ENCODE peak calls at places on chromosomes 2 and 18, in four cellular contexts. W is tibial artery, H is brain microvascular endothelial cell, B is neural progenitor cell. E is an unnamed sample.
A peak's percentile ranks its signal among the peaks of the same experiment; 100 is the strongest.

GRCh38 chr18:11112218-11112750 is 37.1 kb downstream of the PIEZO2 start:
- DNase-seq in W (no peak), H (peak; percentile 19), B (no peak), E (no peak)

GRCh38 chr2:41707790-41708451 is 339.9 kb upstream of the PKDCC start:
- DNase-seq in W (no peak), B (no peak), H (no peak), E (no peak)

GRCh38 chr2:31107588-31108300 is 30.5 kb downstream of the GALNT14 start:
- DNase-seq in H (peak; percentile 24), W (no peak), B (peak; percentile 41), E (no peak)

GRCh38 chr18:47397671-47398319 is 146.3 kb upstream of the SKOR2 start:
- DNase-seq in H (no peak), W (no peak), B (peak; percentile 52), E (no peak)

GRCh38 chr2:127104881-127105655 is 1.9 kb downstream of the BIN1 start:
- DNase-seq in B (peak; percentile 30), H (no peak), W (peak; percentile 60), E (no peak)

GRCh38 chr18:46591821-46592391 is 65.1 kb downstream of the LOXHD1 start:
- DNase-seq in B (peak; percentile 18), H (no peak), W (no peak), E (no peak)

GRCh38 chr2:196431957-196432356 is 207.6 kb upstream of the CCDC150 start:
- DNase-seq in B (peak; percentile 65), H (no peak), W (no peak), E (no peak)

GRCh38 chr2:53170463-53170862 is 597.1 kb upstream of the CHAC2 start:
- DNase-seq in B (no peak), H (no peak), W (no peak), E (no peak)

GRCh38 chr18:36717422-36718110 is 111.2 kb downstream of the TPGS2 start:
- DNase-seq in H (no peak), W (no peak), B (no peak), E (no peak)

GRCh38 chr2:179987916-179988315 is 19.2 kb downstream of the CWC22 start:
- DNase-seq in H (no peak), W (no peak), B (no peak), E (no peak)

GRCh38 chr2:179990676-179991317 is 16.3 kb downstream of the CWC22 start:
- DNase-seq in H (no peak), B (no peak), W (no peak), E (no peak)

GRCh38 chr2:179995735-179996134 is 11.4 kb downstream of the CWC22 start:
- DNase-seq in W (no peak), H (no peak), B (no peak), E (no peak)

GRCh38 chr2:179991344-179991743 is 15.8 kb downstream of the CWC22 start:
- DNase-seq in B (peak; percentile 21), W (no peak), H (peak; percentile 4), E (no peak)
- TF ChIP-seq CTCF in B (peak; percentile 14), W (no peak), H (peak; percentile 54), E (peak; percentile 30)

GRCh38 chr2:72923833-72924352 is 6.6 kb downstream of the EMX1 start:
- DNase-seq in W (no peak), H (no peak), B (peak; percentile 61), E (no peak)

GRCh38 chr2:72920317-72921087 is 3.2 kb downstream of the EMX1 start:
- DNase-seq in H (no peak), W (peak; percentile 54), B (peak; percentile 90), E (no peak)

GRCh38 chr2:72919414-72920316 is 2.3 kb downstream of the EMX1 start:
- DNase-seq in W (peak; percentile 59), B (peak; percentile 85), H (no peak), E (no peak)

GRCh38 chr2:72921866-72922265 is 4.5 kb downstream of the EMX1 start:
- DNase-seq in B (no peak), H (no peak), W (no peak), E (no peak)

GRCh38 chr2:72921088-72921851 is 4.0 kb downstream of the EMX1 start:
- DNase-seq in B (no peak), W (peak; percentile 54), H (no peak), E (no peak)
- H3K4me3 ChIP-seq in B (peak overlapping the region; percentile 44), W (no peak overlapping the region), H (no peak overlapping the region), E (no peak overlapping the region)

DNA sequence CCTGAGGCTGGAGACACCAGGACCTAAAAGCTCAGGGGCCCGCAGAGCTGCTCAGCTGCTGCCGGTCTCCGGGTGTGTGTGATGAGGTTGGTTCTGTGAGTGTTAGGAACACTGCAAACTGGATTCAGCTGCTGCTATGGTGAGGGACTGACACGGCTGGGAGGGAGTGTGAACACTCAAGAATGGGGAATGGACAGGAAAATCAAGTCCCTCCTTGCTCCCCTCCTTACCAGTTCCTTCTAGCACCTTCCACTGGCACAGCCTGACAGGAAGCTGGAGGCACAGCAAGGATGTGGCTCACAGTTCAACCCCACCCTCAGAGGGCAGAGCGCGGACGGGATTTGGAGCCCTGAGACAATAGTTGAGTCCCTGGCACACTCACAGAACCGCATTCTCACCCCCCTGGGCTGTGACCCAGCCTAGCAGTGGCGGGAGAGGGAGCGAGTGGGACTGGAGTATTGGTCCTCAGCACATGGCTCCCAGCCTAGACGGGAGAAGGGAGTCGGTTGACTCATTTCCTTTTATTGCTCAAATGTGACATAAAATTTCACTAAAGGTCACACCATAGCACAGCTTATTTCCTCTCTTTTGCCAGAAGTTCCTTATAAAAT is 42.5 kb downstream of the LRRC30 start:
- DNase-seq in B (peak; percentile 15), H (peak; percentile 63), W (peak; percentile 85), E (peak; percentile 21)
- TF ChIP-seq CTCF in B (no peak), H (no peak), W (no peak), E (no peak)

GRCh38 chr2:69828913-69829242 is 582 bp upstream of the GMCL1 start:
- DNase-seq in B (no peak), H (no peak), W (no peak), E (no peak)

GRCh38 chr2:69830045-69830905 is 815 bp downstream of the GMCL1 start:
- DNase-seq in W (peak; percentile 68), H (peak; percentile 9), B (peak; percentile 61), E (no peak)

GRCh38 chr2:69829243-69830044 is at the start of gene GMCL1:
- DNase-seq in W (peak; percentile 98), B (peak; percentile 98), H (peak; percentile 95), E (peak; percentile 73)

GRCh38 chr2:69833752-69834151 is 4.3 kb downstream of the GMCL1 start:
- DNase-seq in H (no peak), W (no peak), B (no peak), E (no peak)

DNA sequence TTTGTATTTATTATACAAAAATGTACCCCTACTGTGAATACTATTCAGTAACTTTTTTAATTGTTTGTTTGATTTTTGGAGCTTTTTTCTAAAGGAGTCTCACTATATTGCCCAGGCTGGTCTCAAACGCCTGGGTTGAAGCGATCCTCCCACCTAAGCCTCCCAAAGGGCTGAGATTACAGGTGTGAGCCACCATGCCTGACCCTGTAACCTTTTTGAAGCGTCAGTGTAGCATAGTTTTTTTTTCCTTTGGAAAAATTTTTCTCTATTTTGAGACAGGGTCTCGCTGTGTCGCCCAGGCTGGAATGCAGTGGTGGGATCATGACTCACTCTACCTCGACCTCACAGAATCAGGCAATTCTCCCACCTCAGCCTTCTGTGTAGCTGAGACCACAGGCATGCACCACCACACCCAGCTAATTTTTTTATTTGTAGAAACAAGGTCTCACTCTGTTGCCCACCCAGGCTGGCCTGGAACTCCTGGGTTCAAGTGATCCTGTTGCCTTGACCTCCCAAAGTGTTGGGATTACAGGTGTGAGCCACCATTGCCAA is 2.0 kb downstream of the GMCL1 start:
- DNase-seq in B (no peak), H (peak; percentile 15), W (no peak), E (no peak)
- H3K4me3 ChIP-seq in B (peak overlapping the region; percentile 94), H (no peak overlapping the region), W (peak overlapping the region; percentile 77), E (no peak overlapping the region)

GRCh38 chr2:11647834-11648600 is 22.0 kb downstream of the NTSR2 start:
- DNase-seq in H (peak; percentile 30), W (no peak), B (no peak), E (no peak)
- TF ChIP-seq CTCF in H (peak; percentile 58), W (no peak), B (peak; percentile 30), E (no peak)

DNA sequence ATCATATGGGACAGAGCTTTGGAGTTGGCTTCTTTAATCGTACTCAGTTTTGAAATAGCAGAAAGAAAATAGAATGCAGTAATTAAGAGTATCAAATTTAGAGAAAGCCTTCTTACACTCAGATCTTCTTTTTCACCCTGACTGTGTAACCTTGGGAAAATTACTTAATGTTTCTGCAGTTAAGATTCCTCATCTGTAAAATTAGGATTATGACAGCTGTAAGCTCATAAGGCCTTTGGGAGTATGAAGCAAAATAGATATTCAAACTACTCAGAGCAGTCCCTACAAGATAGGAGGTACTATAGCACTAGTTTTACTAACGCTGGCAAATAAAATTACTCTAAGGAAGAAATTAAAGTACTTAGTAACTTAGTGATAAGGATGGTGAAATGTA is 5.6 kb downstream of the COL3A1 start:
- DNase-seq in H (no peak), W (no peak), B (no peak), E (no peak)
- H3K4me3 ChIP-seq in H (no peak overlapping the region), W (peak overlapping the region; percentile 68), B (no peak overlapping the region), E (no peak overlapping the region)

DNA sequence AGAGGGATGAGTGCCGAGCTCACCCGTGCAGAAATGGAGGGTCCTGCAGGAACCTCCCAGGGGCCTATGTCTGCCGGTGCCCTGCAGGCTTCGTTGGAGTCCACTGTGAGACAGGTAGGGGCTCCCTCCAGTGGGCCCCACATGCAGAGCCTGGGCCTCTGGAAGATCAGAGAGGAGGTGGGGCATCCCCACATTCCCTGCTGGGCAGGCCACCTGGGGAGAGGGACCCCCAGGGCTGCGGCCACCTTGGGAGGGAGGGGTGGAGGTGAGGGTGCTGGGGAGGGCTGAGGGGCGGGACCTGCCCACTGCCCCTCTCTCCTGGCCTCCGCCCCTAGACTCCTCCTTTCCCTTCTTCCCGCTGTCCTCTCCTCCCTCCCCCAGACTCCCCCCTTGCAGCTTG is 38.5 kb downstream of the MTERF4 start:
- DNase-seq in W (no peak), B (no peak), H (no peak), E (no peak)
- TF ChIP-seq CTCF in W (no peak), B (no peak), H (peak; percentile 18), E (peak; percentile 15)

GRCh38 chr2:165067958-165068612 is 112.8 kb upstream of the SLC38A11 start:
- DNase-seq in B (peak; percentile 96), H (peak; percentile 71), W (no peak), E (no peak)
- H3K4me3 ChIP-seq in B (peak overlapping the region; percentile 34), H (peak overlapping the region; percentile 47), W (no peak overlapping the region), E (no peak overlapping the region)

E was measured in AG09309.